ENCODE peak calls at places on chromosomes 7 and 10, in six cellular contexts. One of them, this sample, is unnamed.

GRCh38 chr7:27212587-27213149 is 12.8 kb upstream of the HOXA13 start:
- DNase-seq in GM23248: no peak
- DNase-seq in mammary epithelial cell: no peak
- DNase-seq in bronchial epithelial cell: no peak
- DNase-seq in HL-60: no peak
- DNase-seq in suprapubic skin: no peak
- DNase-seq in this sample: no peak

GRCh38 chr10:8365935-8366911 is 311.7 kb downstream of the GATA3 start:
- DNase-seq in bronchial epithelial cell: peak; percentile 59
- DNase-seq in suprapubic skin: no peak
- DNase-seq in GM23248: peak; percentile 15
- DNase-seq in mammary epithelial cell: peak; percentile 99
- DNase-seq in HL-60: no peak
- DNase-seq in this sample: peak; percentile 61

GRCh38 chr10:96619120-96619519 is 32.3 kb upstream of the TM9SF3 start:
- DNase-seq in bronchial epithelial cell: no peak
- DNase-seq in mammary epithelial cell: no peak
- DNase-seq in HL-60: no peak
- DNase-seq in GM23248: no peak
- DNase-seq in suprapubic skin: no peak
- DNase-seq in this sample: no peak

GRCh38 chr10:63314020-63314419 is 151.8 kb downstream of the JMJD1C start:
- DNase-seq in GM23248: no peak
- DNase-seq in suprapubic skin: no peak
- DNase-seq in bronchial epithelial cell: no peak
- DNase-seq in HL-60: no peak
- DNase-seq in mammary epithelial cell: no peak
- DNase-seq in this sample: no peak

GRCh38 chr10:119817991-119818888 is 54.4 kb downstream of the MCMBP start:
- DNase-seq in GM23248: peak; percentile 52
- DNase-seq in mammary epithelial cell: no peak
- DNase-seq in suprapubic skin: peak; percentile 81
- DNase-seq in HL-60: no peak
- DNase-seq in bronchial epithelial cell: peak; percentile 36
- DNase-seq in this sample: no peak

GRCh38 chr10:73859441-73860049 is 14.8 kb downstream of the CAMK2G start:
- DNase-seq in mammary epithelial cell: no peak
- DNase-seq in GM23248: peak; percentile 44
- DNase-seq in suprapubic skin: no peak
- DNase-seq in HL-60: no peak
- DNase-seq in bronchial epithelial cell: no peak
- DNase-seq in this sample: no peak

GRCh38 chr10:121684276-121684675 is 86.0 kb upstream of the FGFR2 start:
- DNase-seq in mammary epithelial cell: no peak
- DNase-seq in bronchial epithelial cell: no peak
- DNase-seq in GM23248: no peak
- DNase-seq in HL-60: no peak
- DNase-seq in suprapubic skin: no peak
- DNase-seq in this sample: no peak

GRCh38 chr10:44627591-44628354 is 242.9 kb upstream of the CXCL12 start:
- DNase-seq in suprapubic skin: no peak
- DNase-seq in HL-60: no peak
- DNase-seq in GM23248: peak; percentile 90
- DNase-seq in mammary epithelial cell: peak; percentile 54
- DNase-seq in bronchial epithelial cell: no peak
- DNase-seq in this sample: no peak

GRCh38 chr7:96204601-96205000 is 117.3 kb downstream of the SLC25A13 start:
- DNase-seq in bronchial epithelial cell: no peak
- DNase-seq in mammary epithelial cell: no peak
- DNase-seq in HL-60: no peak
- DNase-seq in GM23248: no peak
- DNase-seq in suprapubic skin: no peak
- DNase-seq in this sample: no peak

GRCh38 chr7:153388611-153389010 is 629.1 kb downstream of the ACTR3B start:
- DNase-seq in suprapubic skin: no peak
- DNase-seq in mammary epithelial cell: no peak
- DNase-seq in GM23248: no peak
- DNase-seq in HL-60: no peak
- DNase-seq in bronchial epithelial cell: no peak
- DNase-seq in this sample: no peak

GRCh38 chr7:133070562-133070961 is 11.3 kb downstream of the CHCHD3 start:
- DNase-seq in mammary epithelial cell: peak; percentile 4
- DNase-seq in bronchial epithelial cell: peak; percentile 25
- DNase-seq in HL-60: no peak
- DNase-seq in suprapubic skin: no peak
- DNase-seq in GM23248: no peak
- DNase-seq in this sample: no peak

GRCh38 chr7:125195156-125195555 is 265.5 kb upstream of the POT1 start:
- DNase-seq in suprapubic skin: no peak
- DNase-seq in GM23248: no peak
- DNase-seq in HL-60: no peak
- DNase-seq in bronchial epithelial cell: peak; percentile 48
- DNase-seq in mammary epithelial cell: peak; percentile 25
- DNase-seq in this sample: no peak

GRCh38 chr10:35006836-35007235 is 83.3 kb downstream of the CUL2 start:
- DNase-seq in HL-60: no peak
- DNase-seq in bronchial epithelial cell: peak; percentile 67
- DNase-seq in mammary epithelial cell: no peak
- DNase-seq in GM23248: peak; percentile 60
- DNase-seq in suprapubic skin: no peak
- DNase-seq in this sample: no peak

GRCh38 chr7:73354196-73354595 is 26.2 kb downstream of the FKBP6 start:
- DNase-seq in suprapubic skin: no peak
- DNase-seq in mammary epithelial cell: no peak
- DNase-seq in GM23248: no peak
- DNase-seq in HL-60: no peak
- DNase-seq in bronchial epithelial cell: no peak
- DNase-seq in this sample: no peak

GRCh38 chr7:93757421-93757820 is 133.1 kb downstream of the TFPI2 start:
- DNase-seq in HL-60: no peak
- DNase-seq in mammary epithelial cell: peak; percentile 1
- DNase-seq in suprapubic skin: no peak
- DNase-seq in bronchial epithelial cell: peak; percentile 51
- DNase-seq in GM23248: peak; percentile 26
- DNase-seq in this sample: no peak

GRCh38 chr10:84826704-84827103 is 498.3 kb downstream of the CCSER2 start:
- DNase-seq in GM23248: peak; percentile 2
- DNase-seq in mammary epithelial cell: no peak
- DNase-seq in bronchial epithelial cell: no peak
- DNase-seq in suprapubic skin: no peak
- DNase-seq in HL-60: no peak
- DNase-seq in this sample: no peak

GRCh38 chr7:30470783-30471182 is 7.8 kb downstream of the NOD1 start:
- DNase-seq in HL-60: no peak
- DNase-seq in mammary epithelial cell: no peak
- DNase-seq in GM23248: peak; percentile 92
- DNase-seq in suprapubic skin: no peak
- DNase-seq in bronchial epithelial cell: peak; percentile 66
- DNase-seq in this sample: no peak

GRCh38 chr10:120997313-120998102 is 146.3 kb downstream of the WDR11 start:
- DNase-seq in HL-60: no peak
- DNase-seq in suprapubic skin: no peak
- DNase-seq in mammary epithelial cell: no peak
- DNase-seq in GM23248: no peak
- DNase-seq in bronchial epithelial cell: no peak
- DNase-seq in this sample: no peak

GRCh38 chr10:132517951-132518521 is 19.6 kb upstream of the INPP5A start:
- DNase-seq in HL-60: no peak
- DNase-seq in mammary epithelial cell: no peak
- DNase-seq in suprapubic skin: peak; percentile 76
- DNase-seq in GM23248: no peak
- DNase-seq in bronchial epithelial cell: no peak
- DNase-seq in this sample: no peak

GRCh38 chr10:126380352-126381076 is 7.8 kb downstream of the ADAM12 start:
- DNase-seq in HL-60: no peak
- DNase-seq in suprapubic skin: no peak
- DNase-seq in mammary epithelial cell: no peak
- DNase-seq in GM23248: peak; percentile 34
- DNase-seq in bronchial epithelial cell: no peak
- DNase-seq in this sample: no peak

GRCh38 chr10:1420663-1421362 is 316.5 kb downstream of the ADARB2 start:
- DNase-seq in HL-60: peak; percentile 11
- DNase-seq in GM23248: peak; percentile 22
- DNase-seq in suprapubic skin: no peak
- DNase-seq in mammary epithelial cell: peak; percentile 31
- DNase-seq in bronchial epithelial cell: peak; percentile 31
- DNase-seq in this sample: peak; percentile 4

GRCh38 chr7:29017666-29018065 is 59.5 kb upstream of the TRIL start:
- DNase-seq in mammary epithelial cell: no peak
- DNase-seq in HL-60: no peak
- DNase-seq in GM23248: peak; percentile 12
- DNase-seq in bronchial epithelial cell: no peak
- DNase-seq in suprapubic skin: no peak
- DNase-seq in this sample: no peak

GRCh38 chr10:112732277-112732891 is 217.7 kb upstream of the TCF7L2 start:
- DNase-seq in suprapubic skin: no peak
- DNase-seq in GM23248: peak; percentile 41
- DNase-seq in HL-60: no peak
- DNase-seq in mammary epithelial cell: peak; percentile 57
- DNase-seq in bronchial epithelial cell: peak; percentile 63
- DNase-seq in this sample: no peak

GRCh38 chr7:100865372-100865911 is 1.7 kb upstream of the TRIP6 start:
- DNase-seq in HL-60: no peak
- DNase-seq in GM23248: peak; percentile 39
- DNase-seq in suprapubic skin: no peak
- DNase-seq in mammary epithelial cell: peak; percentile 98
- DNase-seq in bronchial epithelial cell: peak; percentile 98
- DNase-seq in this sample: no peak

GRCh38 chr7:135074096-135074495 is 73.8 kb upstream of the TMEM140 start:
- DNase-seq in mammary epithelial cell: no peak
- DNase-seq in bronchial epithelial cell: peak; percentile 39
- DNase-seq in GM23248: no peak
- DNase-seq in HL-60: no peak
- DNase-seq in suprapubic skin: no peak
- DNase-seq in this sample: no peak

GRCh38 chr7:156465186-156465585 is 175.4 kb upstream of the RNF32 start:
- DNase-seq in GM23248: no peak
- DNase-seq in bronchial epithelial cell: no peak
- DNase-seq in mammary epithelial cell: no peak
- DNase-seq in HL-60: no peak
- DNase-seq in suprapubic skin: no peak
- DNase-seq in this sample: no peak

GRCh38 chr7:3597243-3597642 is 296.2 kb downstream of the SDK1 start:
- DNase-seq in HL-60: no peak
- DNase-seq in GM23248: no peak
- DNase-seq in bronchial epithelial cell: no peak
- DNase-seq in suprapubic skin: no peak
- DNase-seq in mammary epithelial cell: no peak
- DNase-seq in this sample: no peak

GRCh38 chr7:102433319-102434038 is at the start of gene ORAI2:
- DNase-seq in bronchial epithelial cell: no peak
- DNase-seq in suprapubic skin: no peak
- DNase-seq in HL-60: peak; percentile 75
- DNase-seq in GM23248: peak; percentile 90
- DNase-seq in mammary epithelial cell: peak; percentile 35
- DNase-seq in this sample: no peak

GRCh38 chr10:17765602-17766001 is 13.6 kb downstream of the TMEM236 start:
- DNase-seq in suprapubic skin: no peak
- DNase-seq in bronchial epithelial cell: no peak
- DNase-seq in mammary epithelial cell: no peak
- DNase-seq in HL-60: no peak
- DNase-seq in GM23248: no peak
- DNase-seq in this sample: no peak

GRCh38 chr7:151444632-151445031 is 4.7 kb upstream of the CRYGN start:
- DNase-seq in HL-60: no peak
- DNase-seq in GM23248: no peak
- DNase-seq in suprapubic skin: no peak
- DNase-seq in mammary epithelial cell: no peak
- DNase-seq in bronchial epithelial cell: no peak
- DNase-seq in this sample: no peak

GRCh38 chr10:71727429-71728217 is 8.0 kb upstream of the C10orf105 start:
- DNase-seq in bronchial epithelial cell: peak; percentile 21
- DNase-seq in HL-60: no peak
- DNase-seq in mammary epithelial cell: peak; percentile 28
- DNase-seq in suprapubic skin: peak; percentile 92
- DNase-seq in GM23248: peak; percentile 40
- DNase-seq in this sample: no peak

GRCh38 chr7:112067609-112068540 is 138.3 kb downstream of the DOCK4 start:
- DNase-seq in HL-60: no peak
- DNase-seq in mammary epithelial cell: peak; percentile 42
- DNase-seq in GM23248: no peak
- DNase-seq in bronchial epithelial cell: peak; percentile 33
- DNase-seq in suprapubic skin: no peak
- DNase-seq in this sample: no peak

GRCh38 chr10:15345450-15345849 is 25.6 kb downstream of the FAM171A1 start:
- DNase-seq in suprapubic skin: no peak
- DNase-seq in mammary epithelial cell: no peak
- DNase-seq in bronchial epithelial cell: no peak
- DNase-seq in HL-60: no peak
- DNase-seq in GM23248: no peak
- DNase-seq in this sample: no peak

GRCh38 chr7:137987011-137987334 is 14.9 kb downstream of the CREB3L2 start:
- DNase-seq in HL-60: no peak
- DNase-seq in GM23248: no peak
- DNase-seq in mammary epithelial cell: no peak
- DNase-seq in bronchial epithelial cell: no peak
- DNase-seq in suprapubic skin: no peak
- DNase-seq in this sample: no peak
- H3K4me3 ChIP-seq in HL-60: no peak overlapping the region
- H3K4me3 ChIP-seq in GM23248: peak overlapping the region; percentile 37
- H3K4me3 ChIP-seq in mammary epithelial cell: no peak overlapping the region
- H3K4me3 ChIP-seq in bronchial epithelial cell: no peak overlapping the region
- H3K4me3 ChIP-seq in suprapubic skin: no peak overlapping the region
- H3K4me3 ChIP-seq in this sample: no peak overlapping the region

DNA sequence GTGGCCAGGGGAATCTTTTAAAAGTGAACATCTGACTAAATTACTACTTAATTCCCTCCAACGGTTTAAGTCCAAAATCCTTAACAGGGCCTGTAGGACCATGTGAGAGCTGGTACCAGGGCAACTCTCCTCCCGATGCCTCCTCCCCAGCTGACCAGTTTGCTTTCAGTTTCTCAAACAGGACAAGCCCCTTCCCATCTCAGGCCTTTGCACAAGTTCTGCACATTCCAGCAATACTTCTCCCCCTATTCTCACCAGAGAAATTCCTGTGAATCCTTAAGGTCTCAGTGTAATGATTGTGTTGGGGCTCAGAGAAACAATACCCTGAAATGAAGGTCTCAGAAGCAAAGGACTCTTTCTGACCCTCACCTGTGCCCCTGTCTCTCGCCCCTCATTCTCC is 8.0 kb upstream of the CALHM1 start:
- DNase-seq in GM23248: no peak
- DNase-seq in suprapubic skin: no peak
- DNase-seq in bronchial epithelial cell: no peak
- DNase-seq in mammary epithelial cell: no peak
- DNase-seq in HL-60: no peak
- DNase-seq in this sample: no peak
- H3K4me3 ChIP-seq in GM23248: no peak overlapping the region
- H3K4me3 ChIP-seq in suprapubic skin: no peak overlapping the region
- H3K4me3 ChIP-seq in bronchial epithelial cell: no peak overlapping the region
- H3K4me3 ChIP-seq in mammary epithelial cell: no peak overlapping the region
- H3K4me3 ChIP-seq in HL-60: no peak overlapping the region
- H3K4me3 ChIP-seq in this sample: no peak overlapping the region

GRCh38 chr10:97726636-97727178 is 10.2 kb upstream of the ZFYVE27 start:
- DNase-seq in GM23248: peak; percentile 92
- DNase-seq in suprapubic skin: no peak
- DNase-seq in bronchial epithelial cell: peak; percentile 94
- DNase-seq in mammary epithelial cell: peak; percentile 85
- DNase-seq in HL-60: no peak
- DNase-seq in this sample: no peak
- H3K4me3 ChIP-seq in GM23248: peak overlapping the region; percentile 45
- H3K4me3 ChIP-seq in suprapubic skin: no peak overlapping the region
- H3K4me3 ChIP-seq in bronchial epithelial cell: no peak overlapping the region
- H3K4me3 ChIP-seq in mammary epithelial cell: no peak overlapping the region
- H3K4me3 ChIP-seq in HL-60: no peak overlapping the region
- H3K4me3 ChIP-seq in this sample: peak overlapping the region; percentile 42

GRCh38 chr10:92848037-92848440 is 281 bp upstream of the EXOC6 start:
- DNase-seq in mammary epithelial cell: no peak
- DNase-seq in GM23248: no peak
- DNase-seq in bronchial epithelial cell: no peak
- DNase-seq in suprapubic skin: no peak
- DNase-seq in HL-60: peak; percentile 57
- DNase-seq in this sample: no peak
- H3K4me3 ChIP-seq in mammary epithelial cell: peak overlapping the region; percentile 51
- H3K4me3 ChIP-seq in GM23248: peak overlapping the region; percentile 95
- H3K4me3 ChIP-seq in bronchial epithelial cell: peak overlapping the region; percentile 70
- H3K4me3 ChIP-seq in suprapubic skin: peak overlapping the region; percentile 97
- H3K4me3 ChIP-seq in HL-60: peak overlapping the region; percentile 72
- H3K4me3 ChIP-seq in this sample: peak overlapping the region; percentile 85